ENCODE peak calls at places on chromosomes 6 and 20, in eight cellular contexts. G is anterior cingulate cortex; H is astrocyte of the cerebellum; V is stimulated activated effector memory CD8-positive, alpha-beta T cell treated with anti-CD3 and anti-CD28 coated beads, Interleukin-12 subunit alpha, Interleukin-12 subunit beta, amount 100 ng/mL, for 72 hours; T is T1000; Y is sigmoid colon; K is iPS DF 19.7; C is midbrain. W is an unnamed sample.

GRCh38 chr20:23399568-23400241 is 21.6 kb downstream of the NAPB start:
- DNase-seq in G (no peak), H (peak; percentile 58), V (peak; percentile 65), T (no peak), Y (no peak), K (no peak), C (no peak), W (no peak)

GRCh38 chr20:57265649-57266250 is 691 bp downstream of the BMP7 start:
- DNase-seq in G (no peak), H (no peak), V (no peak), T (no peak), Y (no peak), K (no peak), C (no peak), W (no peak)

GRCh38 chr6:168514216-168514615 is 73.2 kb downstream of the SMOC2 start:
- DNase-seq in G (no peak), H (no peak), V (no peak), T (no peak), Y (peak; percentile 84), K (no peak), C (no peak), W (peak; percentile 64)

GRCh38 chr20:63620991-63621390 is 5.9 kb downstream of the GMEB2 start:
- DNase-seq in G (no peak), H (no peak), V (no peak), T (no peak), Y (no peak), K (no peak), C (no peak), W (no peak)

GRCh38 chr20:17485017-17485416 is 46.2 kb downstream of the BFSP1 start:
- DNase-seq in G (no peak), H (no peak), V (no peak), T (no peak), Y (no peak), K (no peak), C (no peak), W (no peak)

GRCh38 chr6:148261470-148261869 is 81.2 kb upstream of the SASH1 start:
- DNase-seq in G (no peak), H (no peak), V (no peak), T (no peak), Y (no peak), K (no peak), C (no peak), W (no peak)

GRCh38 chr6:134527108-134527787 is 209.3 kb upstream of the SGK1 start:
- DNase-seq in G (no peak), H (no peak), V (no peak), T (no peak), Y (no peak), K (no peak), C (no peak), W (no peak)

GRCh38 chr20:63290677-63291472 is 2.1 kb upstream of the COL20A1 start:
- DNase-seq in G (no peak), H (no peak), V (peak; percentile 87), T (peak; percentile 18), Y (no peak), K (no peak), C (no peak), W (no peak)

GRCh38 chr6:17427617-17428016 is 34.2 kb downstream of the CAP2 start:
- DNase-seq in G (no peak), H (no peak), V (no peak), T (no peak), Y (no peak), K (no peak), C (no peak), W (no peak)

GRCh38 chr6:36171573-36171972 is 25.0 kb upstream of the BRPF3 start:
- DNase-seq in G (no peak), H (no peak), V (no peak), T (no peak), Y (no peak), K (no peak), C (no peak), W (no peak)

GRCh38 chr6:52389626-52390360 is 27.8 kb downstream of the PAQR8 start:
- DNase-seq in G (no peak), H (no peak), V (peak; percentile 64), T (no peak), Y (no peak), K (no peak), C (peak; percentile 44), W (peak; percentile 76)

W was measured in ureter.